ENCODE peak calls at places on chromosomes 5 and 9, in ten cellular contexts. P, L, U, G, N, Y, X, H, M and V are unnamed samples.

GRCh38 chr9:134623408-134624066 is 18.1 kb upstream of the COL5A1 start:
- DNase-seq in N (no peak), U (peak; percentile 57), H (no peak), M (no peak), P (no peak), L (no peak), X (no peak), Y (no peak), G (no peak), V (peak; percentile 2)

GRCh38 chr5:34580983-34581382 is 75.1 kb upstream of the RAI14 start:
- DNase-seq in P (no peak), M (no peak), X (no peak), U (no peak), G (no peak), H (no peak), Y (no peak), N (no peak), L (no peak), V (no peak)

GRCh38 chr9:78115073-78115472 is 83.5 kb upstream of the GNAQ start:
- DNase-seq in P (no peak), L (no peak), M (no peak), U (no peak), G (no peak), Y (no peak), X (peak; percentile 9), H (no peak), N (peak; percentile 37), V (no peak)

GRCh38 chr5:139458580-139459407 is 3.7 kb downstream of the ECSCR start:
- DNase-seq in M (no peak), G (no peak), H (no peak), U (no peak), N (peak; percentile 91), X (no peak), P (peak; percentile 60), Y (no peak), L (no peak), V (no peak)

GRCh38 chr5:40409600-40409999 is 270.1 kb upstream of the PTGER4 start:
- DNase-seq in N (peak; percentile 22), G (no peak), M (no peak), P (no peak), H (no peak), Y (no peak), U (no peak), L (no peak), X (no peak), V (peak; percentile 13)

GRCh38 chr5:172117977-172118701 is 69.9 kb downstream of the STK10 start:
- DNase-seq in N (no peak), G (no peak), L (no peak), Y (no peak), H (no peak), U (no peak), X (no peak), P (no peak), M (no peak), V (no peak)

GRCh38 chr5:55821731-55822512 is 29.2 kb upstream of the IL31RA start:
- DNase-seq in P (no peak), G (no peak), U (peak; percentile 70), L (no peak), M (no peak), X (peak; percentile 34), N (no peak), H (no peak), Y (no peak), V (no peak)

GRCh38 chr5:73615085-73615484 is 10.9 kb upstream of the ARHGEF28 start:
- DNase-seq in H (peak; percentile 62), G (no peak), L (no peak), U (no peak), M (no peak), P (no peak), N (no peak), Y (no peak), X (no peak), V (no peak)

GRCh38 chr9:34653610-34654072 is 1.7 kb downstream of the IL11RA start:
- DNase-seq in H (no peak), M (no peak), G (no peak), N (no peak), L (no peak), X (peak; percentile 26), U (no peak), P (no peak), Y (no peak), V (no peak)
- H3K4me3 ChIP-seq in H (no peak overlapping the region), M (peak overlapping the region; percentile 58), G (no peak overlapping the region), N (no peak overlapping the region), L (peak overlapping the region; percentile 72), X (no peak overlapping the region), U (no peak overlapping the region), P (no peak overlapping the region), Y (no peak overlapping the region), V (no peak overlapping the region)

GRCh38 chr5:142008813-142009212 is 4.0 kb downstream of the GNPDA1 start:
- DNase-seq in U (no peak), H (no peak), N (no peak), X (no peak), L (no peak), P (no peak), Y (no peak), M (no peak), G (no peak), V (no peak)

GRCh38 chr5:142007237-142007544 is 5.6 kb downstream of the GNPDA1 start:
- DNase-seq in X (no peak), Y (no peak), U (no peak), L (no peak), G (no peak), H (no peak), P (no peak), N (no peak), M (no peak), V (no peak)

GRCh38 chr5:142009886-142010285 is 2.9 kb downstream of the GNPDA1 start:
- DNase-seq in Y (no peak), G (no peak), X (no peak), M (no peak), N (no peak), U (no peak), P (no peak), H (no peak), L (no peak), V (no peak)

GRCh38 chr5:142003266-142003800 is 9.5 kb downstream of the GNPDA1 start:
- DNase-seq in G (no peak), M (no peak), N (no peak), Y (no peak), L (no peak), X (no peak), U (no peak), P (no peak), H (no peak), V (no peak)

GRCh38 chr5:142006363-142007236 is 6.2 kb downstream of the GNPDA1 start:
- DNase-seq in P (no peak), G (no peak), U (no peak), M (no peak), N (peak; percentile 46), H (no peak), Y (no peak), L (no peak), X (no peak), V (no peak)
- H3K4me3 ChIP-seq in P (no peak overlapping the region), G (peak overlapping the region; percentile 29), U (no peak overlapping the region), M (no peak overlapping the region), N (no peak overlapping the region), H (no peak overlapping the region), Y (no peak overlapping the region), L (no peak overlapping the region), X (no peak overlapping the region), V (no peak overlapping the region)

GRCh38 chr5:15496886-15497285 is 3.1 kb upstream of the FBXL7 start:
- DNase-seq in G (no peak), H (no peak), Y (no peak), U (no peak), M (no peak), L (no peak), N (no peak), P (no peak), X (no peak), V (no peak)

GRCh38 chr5:15500326-15500958 is 462 bp downstream of the FBXL7 start:
- DNase-seq in Y (peak; percentile 67), U (peak; percentile 71), H (no peak), G (peak; percentile 48), M (peak; percentile 70), X (peak; percentile 30), P (no peak), N (no peak), L (peak; percentile 65), V (peak; percentile 7)

GRCh38 chr5:15502208-15502607 is 2.2 kb downstream of the FBXL7 start:
- DNase-seq in H (no peak), P (no peak), Y (no peak), G (no peak), U (no peak), X (no peak), M (no peak), N (no peak), L (no peak), V (no peak)

GRCh38 chr5:15499528-15500325 is at the start of gene FBXL7:
- DNase-seq in Y (peak; percentile 86), P (no peak), H (no peak), M (peak; percentile 86), L (peak; percentile 85), G (peak; percentile 71), U (peak; percentile 88), X (peak; percentile 92), N (peak; percentile 22), V (peak; percentile 55)

DNA sequence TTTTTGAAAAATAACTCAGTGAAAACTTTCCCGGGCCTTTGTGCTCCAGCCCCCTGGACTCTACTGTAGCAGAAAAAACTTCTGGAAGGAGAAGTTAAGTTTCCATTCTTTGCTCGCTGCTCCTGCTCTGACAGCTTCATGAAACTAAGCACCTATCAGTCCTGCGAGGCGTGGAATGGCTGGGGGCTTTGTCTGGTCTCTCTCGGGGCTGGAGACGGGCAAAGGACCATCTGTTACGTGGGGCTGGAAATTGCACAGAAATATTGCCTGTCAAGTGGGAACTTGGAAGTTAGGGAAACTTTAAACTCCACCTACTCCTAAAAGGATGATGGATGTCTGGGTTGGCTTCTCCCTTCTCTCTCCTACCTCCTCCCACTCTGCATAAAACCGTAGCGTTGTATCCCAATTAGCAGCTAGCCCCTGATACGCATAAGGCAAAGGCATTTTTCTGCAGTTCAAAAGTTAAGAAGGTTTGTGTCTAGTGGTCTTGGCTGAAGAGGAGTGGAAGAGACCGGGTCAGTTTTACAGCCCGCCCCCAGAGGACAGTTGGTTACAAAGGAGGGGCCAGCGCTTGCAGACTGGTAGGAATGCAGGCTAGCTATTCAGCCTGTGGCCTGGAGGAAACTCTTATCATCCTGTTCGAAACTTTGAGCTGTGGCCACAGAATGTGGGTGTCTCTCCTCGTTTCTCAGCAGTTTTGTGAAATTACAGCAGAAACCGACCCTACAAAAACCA is 1.2 kb downstream of the FBXL7 start:
- DNase-seq in U (peak; percentile 49), H (no peak), X (peak; percentile 80), P (no peak), L (peak; percentile 52), M (peak; percentile 68), N (peak; percentile 25), G (peak; percentile 57), Y (peak; percentile 85), V (peak; percentile 12)
- H3K4me3 ChIP-seq in U (peak overlapping the region; percentile 64), H (no peak overlapping the region), X (peak overlapping the region; percentile 92), P (no peak overlapping the region), L (peak overlapping the region; percentile 90), M (peak overlapping the region; percentile 84), N (no peak overlapping the region), G (peak overlapping the region; percentile 100), Y (peak overlapping the region; percentile 95), V (peak overlapping the region; percentile 50)

DNA sequence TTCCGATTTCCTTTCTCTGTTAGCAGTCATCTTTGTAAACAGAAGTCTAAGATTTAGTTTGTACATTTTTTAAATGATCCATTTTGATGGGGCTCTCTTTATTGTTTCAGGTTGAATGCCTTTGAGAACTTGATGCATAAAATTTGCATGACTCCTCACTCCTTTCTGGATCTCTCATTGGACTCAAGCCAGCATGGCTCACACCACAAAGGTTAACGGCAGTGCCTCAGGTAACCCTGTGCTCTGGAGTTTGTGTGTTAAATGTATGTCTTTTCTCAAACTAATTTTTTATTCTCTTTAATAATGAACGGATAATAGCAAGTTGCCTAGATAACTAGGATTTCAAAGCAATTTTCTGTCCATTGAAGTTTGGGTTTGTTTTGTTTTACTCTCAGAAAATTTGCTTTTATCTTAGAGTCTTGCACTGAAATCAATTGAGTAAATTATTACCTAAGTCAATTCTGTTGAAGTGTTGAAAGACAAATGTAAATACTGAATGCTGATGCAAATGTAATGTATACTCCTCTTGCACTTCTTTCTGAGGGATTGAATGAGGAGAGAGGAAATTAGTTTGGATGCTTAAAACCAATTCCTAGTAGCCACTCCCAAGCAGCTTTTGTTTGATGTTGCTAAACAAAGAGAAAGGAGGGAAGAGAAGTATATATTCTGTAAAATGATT is 164.6 kb upstream of the DMRT1 start:
- DNase-seq in G (no peak), N (no peak), H (no peak), P (no peak), X (no peak), L (no peak), Y (no peak), M (no peak), U (no peak), V (no peak)
- H3K4me3 ChIP-seq in G (no peak overlapping the region), N (no peak overlapping the region), H (no peak overlapping the region), P (no peak overlapping the region), X (no peak overlapping the region), L (peak overlapping the region; percentile 60), Y (no peak overlapping the region), M (peak overlapping the region; percentile 53), U (peak overlapping the region; percentile 46), V (peak overlapping the region; percentile 71)